ENCODE peak calls at places on chromosomes 4 and X, in six cellular contexts. Y is A549, V is endothelial cell of umbilical vein, N is K562, H is H1, G is HepG2. I is an unnamed sample.

GRCh38 chr4:82402196-82402775 is 28.0 kb downstream of the HNRNPDL start:
- DNase-seq in N (no peak), Y (no peak), G (no peak), V (no peak), H (no peak), I (no peak)

GRCh38 chr4:5526070-5526831 is 182.1 kb downstream of the EVC2 start:
- DNase-seq in H (no peak), Y (no peak), N (no peak), G (no peak), V (no peak), I (no peak)

GRCh38 chrX:22059800-22060199 is 27.7 kb downstream of the PHEX start:
- DNase-seq in V (no peak), Y (no peak), G (no peak), N (no peak), H (no peak), I (no peak)

GRCh38 chr4:95293014-95293413 is 255.8 kb downstream of the UNC5C start:
- DNase-seq in Y (no peak), V (peak; percentile 72), N (no peak), H (no peak), G (no peak), I (no peak)

GRCh38 chr4:135344492-135344891 is 1142.9 kb upstream of the PABPC4L start:
- DNase-seq in Y (no peak), G (no peak), H (no peak), V (no peak), N (no peak), I (no peak)

GRCh38 chr4:37652747-37653527 is 33.2 kb downstream of the RELL1 start:
- DNase-seq in H (no peak), Y (no peak), N (no peak), V (no peak), G (no peak), I (no peak)

GRCh38 chrX:81286608-81287007 is 84.7 kb downstream of the SH3BGRL start:
- DNase-seq in H (no peak), Y (no peak), V (no peak), N (no peak), G (peak; percentile 2), I (no peak)

GRCh38 chr4:113468165-113469022 is 293.1 kb downstream of the CAMK2D start:
- DNase-seq in Y (peak; percentile 31), H (no peak), V (peak; percentile 100), G (peak; percentile 63), N (no peak), I (peak; percentile 10)

GRCh38 chr4:7844247-7844991 is 95.2 kb downstream of the AFAP1 start:
- DNase-seq in Y (peak; percentile 61), N (peak; percentile 66), V (peak; percentile 96), G (peak; percentile 70), H (peak; percentile 90), I (peak; percentile 91)

GRCh38 chr4:80465238-80465637 is 129.7 kb downstream of the CFAP299 start:
- DNase-seq in N (no peak), G (no peak), H (no peak), V (no peak), Y (no peak), I (no peak)

GRCh38 chr4:140707325-140707724 is 48.9 kb downstream of the TBC1D9 start:
- DNase-seq in V (no peak), H (no peak), N (no peak), G (no peak), Y (no peak), I (no peak)

GRCh38 chr4:42167709-42168108 is 15.3 kb upstream of the BEND4 start:
- DNase-seq in V (no peak), G (no peak), Y (no peak), H (no peak), N (no peak), I (no peak)

DNA sequence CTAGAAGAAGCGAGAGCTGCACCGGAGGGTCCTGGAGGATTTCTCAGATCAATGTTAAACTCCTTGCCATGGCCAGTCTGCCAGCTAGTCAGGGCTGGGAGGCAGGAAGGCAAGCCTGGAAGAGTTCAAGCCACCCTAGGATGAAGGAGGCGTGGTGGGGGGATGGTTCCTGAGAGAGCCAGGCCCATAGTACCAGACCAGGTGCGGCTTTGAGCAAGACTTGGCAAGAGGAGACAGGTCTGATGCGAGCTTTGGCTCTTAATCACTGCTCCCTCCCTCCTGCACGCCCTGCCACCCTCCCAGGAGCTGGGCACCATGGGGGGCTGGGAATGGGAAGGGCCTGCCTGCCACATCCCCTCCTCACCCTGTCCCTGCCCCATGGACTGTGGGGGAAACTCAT is 50.2 kb downstream of the EFNB1 start:
- DNase-seq in V (no peak), Y (no peak), G (no peak), H (no peak), N (no peak), I (no peak)
- TF ChIP-seq JUN in V (no peak), Y (no peak), G (no peak), H (no peak), N (no peak), I (no peak)

GRCh38 chrX:41067721-41068120 is 17.5 kb upstream of the USP9X start:
- DNase-seq in N (peak; percentile 8), G (no peak), V (no peak), H (no peak), Y (no peak), I (no peak)
- TF ChIP-seq JUN in N (no peak), G (no peak), V (no peak), H (no peak), Y (no peak), I (no peak)

GRCh38 chrX:124242160-124242559 is 90.3 kb upstream of the TEX13D start:
- DNase-seq in G (no peak), N (no peak), H (no peak), V (no peak), Y (no peak), I (no peak)

GRCh38 chrX:124239911-124240310 is 92.5 kb upstream of the TEX13D start:
- DNase-seq in Y (no peak), V (no peak), N (no peak), G (no peak), H (no peak), I (no peak)

GRCh38 chrX:124240422-124240821 is 92.0 kb upstream of the TEX13D start:
- DNase-seq in H (no peak), N (no peak), G (no peak), V (no peak), Y (no peak), I (no peak)

GRCh38 chrX:124239324-124239723 is 93.1 kb upstream of the TEX13D start:
- DNase-seq in G (no peak), V (no peak), H (no peak), Y (no peak), N (no peak), I (no peak)

DNA sequence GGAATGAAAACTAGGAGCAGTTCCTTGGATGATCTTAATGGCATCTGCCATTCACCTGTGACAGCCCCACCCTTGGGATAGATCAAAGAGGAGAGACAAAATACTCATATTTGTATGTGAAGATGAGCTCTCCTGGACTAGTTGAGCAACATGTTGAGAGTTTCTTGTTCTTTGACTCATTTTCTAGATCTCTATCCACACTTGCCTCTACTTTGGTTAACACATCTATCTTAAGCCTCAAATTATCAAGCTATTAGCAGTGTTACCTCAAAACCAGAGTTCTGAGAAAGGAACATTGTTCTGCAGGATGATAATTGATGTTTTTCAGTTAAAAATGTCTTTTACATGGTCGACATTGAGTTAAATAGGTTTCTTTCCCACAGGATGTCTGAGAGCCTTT is 94.2 kb upstream of the TEX13D start:
- DNase-seq in G (no peak), V (no peak), Y (no peak), H (no peak), N (no peak), I (no peak)
- TF ChIP-seq JUN in G (no peak), V (no peak), Y (no peak), H (no peak), N (no peak), I (no peak)

GRCh38 chr4:174266416-174266815 is 17.1 kb downstream of the FBXO8 start:
- DNase-seq in N (no peak), H (no peak), Y (no peak), V (no peak), G (no peak), I (no peak)

GRCh38 chr4:174265917-174266316 is 17.6 kb downstream of the FBXO8 start:
- DNase-seq in N (no peak), V (no peak), Y (no peak), G (no peak), H (no peak), I (no peak)

GRCh38 chr4:174262624-174263444 is 20.6 kb downstream of the FBXO8 start:
- DNase-seq in Y (no peak), G (no peak), N (no peak), V (no peak), H (no peak), I (no peak)

GRCh38 chr4:174260099-174260498 is 23.4 kb downstream of the FBXO8 start:
- DNase-seq in G (peak; percentile 70), H (no peak), V (no peak), Y (peak; percentile 8), N (no peak), I (no peak)

GRCh38 chr4:174263445-174263736 is 20.1 kb downstream of the FBXO8 start:
- DNase-seq in G (no peak), V (no peak), N (no peak), H (no peak), Y (no peak), I (no peak)
- TF ChIP-seq JUN in G (no peak), V (no peak), N (no peak), H (no peak), Y (no peak), I (no peak)

I was measured in WTC11.